ENCODE peak calls at places on chromosomes 11 and 22, in ten cellular contexts. U is mammary epithelial cell, B is dermis blood vessel endothelial cell, X is fibroblast of the aortic adventitia, O is endothelial cell, S is activated gamma-delta T cell treated with Interleukin-2 at 50 U/mL for 16 hours, J is NB4, H is hippocampal formation, P is hypothalamus, V is endodermal cell. Q is an unnamed sample.

GRCh38 chr11:34819740-34820482 is 96.3 kb downstream of the APIP start:
- DNase-seq in X (peak), J (no peak), H (no peak), S (no peak), P (no peak), B (no peak), U (no peak), O (no peak), V (no peak), Q (no peak)

GRCh38 chr22:23575601-23576000 is 4.5 kb downstream of the IGLL1 start:
- DNase-seq in J (no peak), O (no peak), P (no peak), H (no peak), B (no peak), X (no peak), V (no peak), S (no peak), U (no peak), Q (no peak)

GRCh38 chr11:106695506-106695905 is 322.8 kb downstream of the GUCY1A2 start:
- DNase-seq in O (no peak), U (peak), V (no peak), J (no peak), B (peak), S (no peak), X (peak), H (no peak), P (no peak), Q (no peak)

GRCh38 chr11:111575748-111576147 is 26.5 kb upstream of the SIK2 start:
- DNase-seq in P (no peak), V (no peak), J (no peak), X (no peak), S (no peak), B (no peak), O (no peak), U (no peak), H (no peak), Q (no peak)

GRCh38 chr22:50197856-50198623 is 2.8 kb upstream of the SELENOO start:
- DNase-seq in H (no peak), P (no peak), O (no peak), U (no peak), B (no peak), V (no peak), X (no peak), S (no peak), J (no peak), Q (no peak)

GRCh38 chr22:31343235-31344191 is 2.6 kb downstream of the PATZ1 start:
- DNase-seq in O (peak), S (no peak), B (peak), P (peak), X (no peak), J (peak), V (peak), H (no peak), U (peak), Q (peak)

GRCh38 chr11:130786987-130787688 is 129.1 kb downstream of the SNX19 start:
- DNase-seq in H (no peak), O (no peak), U (peak), V (no peak), P (no peak), S (no peak), B (peak), J (no peak), X (peak), Q (peak)

GRCh38 chr11:75277991-75278790 is 37.6 kb downstream of the TPBGL start:
- DNase-seq in O (no peak), H (no peak), P (no peak), J (no peak), U (no peak), B (no peak), S (no peak), V (no peak), X (no peak), Q (peak)

GRCh38 chr22:48644108-48644507 is 1183.6 kb downstream of the BRD1 start:
- DNase-seq in S (no peak), O (no peak), U (no peak), V (no peak), P (no peak), H (no peak), B (no peak), J (peak), X (no peak), Q (no peak)

GRCh38 chr11:126355324-126355925 is at the start of gene ST3GAL4:
- DNase-seq in J (peak), B (peak), V (peak), S (peak), U (peak), H (no peak), O (peak), X (peak), P (peak), Q (peak)

GRCh38 chr11:690738-691633 is 4.0 kb downstream of the DEAF1 start:
- DNase-seq in X (no peak), J (peak), O (no peak), S (no peak), H (peak), P (no peak), B (peak), V (no peak), U (no peak), Q (no peak)

GRCh38 chr11:67272327-67273259 is 6.3 kb downstream of the GRK2 start:
- DNase-seq in X (no peak), U (no peak), S (no peak), J (peak), B (no peak), V (no peak), H (no peak), P (no peak), O (no peak), Q (no peak)

GRCh38 chr22:43293661-43294392 is 49.3 kb downstream of the SCUBE1 start:
- DNase-seq in S (no peak), V (no peak), O (no peak), B (peak), U (no peak), J (peak), X (peak), H (no peak), P (no peak), Q (no peak)

GRCh38 chr11:86442420-86442819 is 67.7 kb downstream of the CCDC81 start:
- DNase-seq in U (no peak), S (no peak), J (no peak), B (peak), O (no peak), H (no peak), V (no peak), P (no peak), X (peak), Q (no peak)

GRCh38 chr11:42766191-42766590 is 545.6 kb upstream of the API5 start:
- DNase-seq in J (no peak), B (no peak), S (no peak), O (no peak), V (no peak), U (no peak), P (no peak), H (no peak), X (no peak), Q (no peak)

GRCh38 chr11:17796154-17796553 is 61.6 kb downstream of the KCNC1 start:
- DNase-seq in S (no peak), J (no peak), B (no peak), P (no peak), X (no peak), U (no peak), O (no peak), H (no peak), V (no peak), Q (no peak)

GRCh38 chr11:6362868-6363678 is 27.2 kb upstream of the SMPD1 start:
- DNase-seq in X (peak), S (peak), U (peak), O (peak), P (peak), B (peak), V (peak), J (peak), H (peak), Q (peak)

GRCh38 chr11:58782066-58782465 is 50.3 kb upstream of the GLYAT start:
- DNase-seq in V (no peak), P (no peak), O (no peak), B (no peak), H (no peak), X (no peak), S (no peak), J (no peak), U (no peak), Q (no peak)

GRCh38 chr22:47367993-47368945 is 605.8 kb downstream of the TBC1D22A start:
- DNase-seq in V (peak), O (no peak), P (no peak), H (no peak), B (no peak), X (no peak), J (no peak), U (no peak), S (no peak), Q (no peak)

GRCh38 chr11:10459029-10459970 is 4.2 kb downstream of the AMPD3 start:
- DNase-seq in V (peak), O (no peak), H (no peak), J (peak), B (peak), U (no peak), X (no peak), S (peak), P (peak), Q (peak)

GRCh38 chr11:122317337-122317736 is 201.3 kb upstream of the BLID start:
- DNase-seq in B (no peak), U (no peak), P (no peak), O (no peak), H (no peak), J (no peak), S (no peak), X (peak), V (peak), Q (no peak)

GRCh38 chr11:9138612-9139579 is 47.5 kb upstream of the SCUBE2 start:
- DNase-seq in U (peak), O (no peak), X (peak), P (no peak), J (no peak), V (no peak), B (peak), S (no peak), H (no peak), Q (no peak)

GRCh38 chr22:39309881-39310714 is 9.3 kb downstream of the RPL3 start:
- DNase-seq in S (no peak), B (no peak), V (no peak), U (peak), J (peak), H (no peak), P (no peak), X (peak), O (no peak), Q (no peak)

GRCh38 chr11:14065153-14065552 is 102.6 kb downstream of the SPON1 start:
- DNase-seq in V (no peak), X (no peak), B (no peak), S (no peak), H (peak), P (peak), J (no peak), O (no peak), U (no peak), Q (no peak)

GRCh38 chr11:118263109-118263508 is 988 bp downstream of the MPZL2 start:
- DNase-seq in S (no peak), H (no peak), B (no peak), P (no peak), U (no peak), O (no peak), V (no peak), J (no peak), X (no peak), Q (no peak)

GRCh38 chr22:31291716-31292644 is at the start of gene PIK3IP1:
- DNase-seq in J (peak), H (peak), V (peak), X (peak), U (peak), O (peak), B (peak), S (peak), P (peak), Q (peak)